ENCODE peak calls at places on chromosomes 7 and 10, in four cellular contexts. R, B, M and U are unnamed samples. For H3K36me3, the result is how much of the 10 kb centered on the place peaks cover.

GRCh38 chr10:110872145-110872983 is 636 bp downstream of the PDCD4 start:
- DNase-seq in R (peak), B (no peak), M (peak), U (no peak)

GRCh38 chr10:17793823-17794759 is 15.1 kb upstream of the MRC1 start:
- DNase-seq in R (no peak), B (no peak), M (no peak), U (no peak)

GRCh38 chr7:121486590-121486989 is 90.5 kb upstream of the FAM3C start:
- DNase-seq in R (no peak), B (no peak), M (no peak), U (no peak)

GRCh38 chr7:19026888-19027287 is 90.5 kb downstream of the TWIST1 start:
- DNase-seq in R (peak), B (no peak), M (no peak), U (no peak)

GRCh38 chr7:25857376-25858067 is 294.5 kb upstream of the NFE2L3 start:
- DNase-seq in R (peak), B (no peak), M (peak), U (no peak)

GRCh38 chr7:112876877-112877276 is 86.7 kb upstream of the TMEM168 start:
- DNase-seq in R (no peak), B (no peak), M (no peak), U (no peak)

GRCh38 chr10:85734791-85735190 is 631.8 kb downstream of the GRID1 start:
- DNase-seq in R (no peak), B (no peak), M (no peak), U (no peak)

GRCh38 chr10:77105756-77106155 is 531.9 kb downstream of the KCNMA1 start:
- DNase-seq in R (no peak), B (no peak), M (no peak), U (no peak)

GRCh38 chr10:122050316-122050715 is 61.4 kb downstream of the TACC2 start:
- DNase-seq in R (no peak), B (no peak), M (no peak), U (no peak)

GRCh38 chr7:39202041-39202440 is 224.3 kb downstream of the POU6F2 start:
- DNase-seq in R (no peak), B (no peak), M (no peak), U (no peak)

GRCh38 chr7:39741942-39742623 is 118.7 kb downstream of the RALA start:
- DNase-seq in R (peak), B (no peak), M (no peak), U (no peak)

GRCh38 chr7:116981887-116982430 is 28.7 kb downstream of the ST7 start:
- DNase-seq in R (no peak), B (no peak), M (no peak), U (no peak)

GRCh38 chr10:89963446-89964102 is 262.2 kb downstream of the KIF20B start:
- DNase-seq in R (no peak), B (no peak), M (no peak), U (no peak)

GRCh38 chr10:119541459-119542356 is 811 bp downstream of the RGS10 start:
- DNase-seq in R (no peak), B (no peak), M (no peak), U (no peak)

GRCh38 chr10:24467605-24468004 is 256.1 kb downstream of the ARHGAP21 start:
- DNase-seq in R (peak), B (no peak), M (no peak), U (no peak)

GRCh38 chr10:54342058-54342457 is 459.0 kb downstream of the PCDH15 start:
- DNase-seq in R (no peak), B (no peak), M (no peak), U (no peak)

GRCh38 chr10:52451817-52452216 is 137.7 kb downstream of the DKK1 start:
- DNase-seq in R (peak), B (no peak), M (no peak), U (no peak)

GRCh38 chr7:116730097-116731018 is 58.4 kb downstream of the MET start:
- DNase-seq in R (no peak), B (no peak), M (no peak), U (no peak)

GRCh38 chr7:119037941-119038340 is 813.4 kb downstream of the ANKRD7 start:
- DNase-seq in R (no peak), B (no peak), M (no peak), U (no peak)

GRCh38 chr10:18195060-18195799 is 55.0 kb downstream of the CACNB2 start:
- DNase-seq in R (no peak), B (no peak), M (peak), U (no peak)

GRCh38 chr7:98284335-98285036 is 3.0 kb downstream of the BRI3 start:
- DNase-seq in R (peak), B (no peak), M (peak), U (no peak)

GRCh38 chr10:43166879-43167490 is 28.7 kb downstream of the CSGALNACT2 start:
- DNase-seq in R (peak), B (no peak), M (no peak), U (no peak)

GRCh38 chr7:134182078-134182477 is 54.9 kb downstream of the LRGUK start:
- DNase-seq in R (peak), B (no peak), M (no peak), U (no peak)

GRCh38 chr10:21499910-21500577 is 25.4 kb downstream of the SKIDA1 start:
- DNase-seq in R (no peak), B (no peak), M (no peak), U (no peak)

GRCh38 chr7:5646846-5647245 is 134.6 kb downstream of the RNF216 start:
- DNase-seq in R (peak), B (no peak), M (no peak), U (no peak)

GRCh38 chr10:14181197-14181936 is 149.4 kb downstream of the FRMD4A start:
- DNase-seq in R (no peak), B (no peak), M (no peak), U (no peak)

GRCh38 chr7:15507235-15507634 is 54.6 kb downstream of the AGMO start:
- DNase-seq in R (no peak), B (no peak), M (no peak), U (no peak)
- H3K36me3 ChIP-seq in R (under half), B (under half), M (under half), U (under half)

GRCh38 chr10:239109-239508 is 103.9 kb downstream of the ZMYND11 start:
- DNase-seq in R (peak), B (no peak), M (no peak), U (peak)
- TF ChIP-seq CTCF in R (no peak), B (no peak), M (no peak), U (no peak)

GRCh38 chr7:139570119-139570518 is 46.6 kb downstream of the CLEC2L start:
- DNase-seq in R (no peak), B (no peak), M (no peak), U (no peak)

GRCh38 chr7:139570626-139571025 is 47.1 kb downstream of the CLEC2L start:
- DNase-seq in R (no peak), B (no peak), M (no peak), U (no peak)

GRCh38 chr7:139567647-139568345 is 44.3 kb downstream of the CLEC2L start:
- DNase-seq in R (no peak), B (no peak), M (no peak), U (no peak)

GRCh38 chr7:139568346-139568675 is 44.8 kb downstream of the CLEC2L start:
- DNase-seq in R (no peak), B (no peak), M (no peak), U (no peak)

GRCh38 chr7:139568813-139569490 is 45.5 kb downstream of the CLEC2L start:
- DNase-seq in R (no peak), B (no peak), M (no peak), U (no peak)
- H3K4me3 ChIP-seq in R (no peak), B (no peak), M (no peak), U (no peak)

DNA sequence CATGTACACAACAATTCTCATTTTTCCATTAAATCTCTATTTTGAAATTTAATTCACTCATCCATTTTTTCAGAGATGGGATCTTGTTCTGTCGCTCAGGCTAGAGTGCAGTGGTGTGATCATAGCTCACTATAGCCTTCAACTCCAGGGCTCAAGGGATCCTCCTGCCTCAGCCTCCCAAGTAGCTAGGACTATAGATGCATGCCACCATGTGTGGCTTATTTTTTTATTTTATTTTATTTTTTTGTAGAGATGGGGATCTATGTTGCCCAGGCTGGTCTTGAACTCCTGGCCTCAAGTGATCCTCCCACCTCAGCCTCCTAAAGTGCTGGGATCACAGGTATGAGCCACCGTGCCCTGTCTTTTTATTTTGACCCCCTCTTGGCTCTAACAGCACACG is 203.8 kb upstream of the KLF14 start:
- DNase-seq in R (no peak), B (no peak), M (no peak), U (no peak)
- H3K36me3 ChIP-seq in R (under half), B (half or more), M (under half), U (under half)

GRCh38 chr7:123871998-123872867 is 27.3 kb downstream of the HYAL4 start:
- DNase-seq in R (peak), B (peak), M (peak), U (peak)
- TF ChIP-seq CTCF in R (peak), B (peak), M (peak), U (peak)

DNA sequence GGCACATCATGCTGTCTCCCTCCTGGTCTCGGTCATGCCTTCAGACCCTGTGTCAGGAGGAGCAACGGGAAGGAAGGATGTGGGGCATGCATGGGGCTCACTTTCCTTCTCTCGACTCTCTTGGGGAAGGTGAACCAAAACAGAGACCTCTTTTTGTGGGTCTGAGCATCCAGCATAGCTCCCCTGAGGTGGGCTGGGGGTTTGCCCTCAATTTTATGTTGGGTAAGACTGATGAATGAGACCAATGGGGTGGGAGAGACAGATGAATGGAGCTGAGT is 2.6 kb downstream of the ACSL5 start:
- DNase-seq in R (no peak), B (no peak), M (no peak), U (no peak)
- H3K4me3 ChIP-seq in R (no peak), B (peak), M (peak), U (no peak)

DNA sequence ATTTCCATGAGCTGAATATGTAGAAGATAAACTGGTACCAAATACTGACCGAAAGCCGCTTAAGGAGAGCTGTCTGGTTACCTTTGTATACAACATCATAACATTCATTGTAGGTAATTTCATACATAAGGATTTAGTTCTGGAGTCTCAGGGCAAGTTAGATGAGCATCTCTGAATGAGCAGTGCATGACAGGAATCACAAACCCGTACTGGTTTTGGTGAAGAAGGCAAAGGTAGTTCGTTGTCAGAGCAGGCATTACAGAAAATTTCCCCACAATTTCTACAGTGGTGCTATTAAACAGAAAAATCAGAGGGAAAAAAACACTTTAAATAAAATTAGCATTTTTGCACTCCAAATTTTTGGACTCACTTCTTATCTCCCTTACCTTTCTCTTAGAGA is 12.9 kb upstream of the PBLD start:
- DNase-seq in R (no peak), B (no peak), M (no peak), U (no peak)
- H3K36me3 ChIP-seq in R (under half), B (half or more), M (under half), U (under half)